ENCODE peak calls at places on chromosomes 4 and X, in six cellular contexts. Z is caudate nucleus, G is endothelial cell, H is amniotic stem cell, F is HEK293T, S is T-helper 2 cell. K is an unnamed sample.

GRCh38 chr4:124018383-124019317 is 622.1 kb downstream of the SPRY1 start:
- DNase-seq in Z (no peak), G (no peak), H (no peak), F (peak), S (no peak), K (peak)

GRCh38 chrX:21885568-21885967 is 29.8 kb downstream of the YY2 start:
- DNase-seq in Z (no peak), G (no peak), H (no peak), F (no peak), S (no peak), K (peak)

GRCh38 chr4:107115185-107115847 is 79.2 kb upstream of the DKK2 start:
- DNase-seq in Z (no peak), G (no peak), H (no peak), F (no peak), S (no peak), K (no peak)

GRCh38 chr4:39526283-39526682 is 956 bp downstream of the UGDH start:
- DNase-seq in Z (no peak), G (no peak), H (no peak), F (no peak), S (no peak), K (no peak)

GRCh38 chr4:155692990-155693659 is 26.5 kb downstream of the GUCY1A1 start:
- DNase-seq in Z (no peak), G (no peak), H (no peak), F (no peak), S (no peak), K (no peak)

GRCh38 chrX:53163436-53163835 is 61.6 kb downstream of the KDM5C start:
- DNase-seq in Z (no peak), G (no peak), H (no peak), F (no peak), S (no peak), K (no peak)

GRCh38 chr4:169263791-169264392 is 6.9 kb downstream of the SH3RF1 start:
- DNase-seq in Z (no peak), G (no peak), H (no peak), F (no peak), S (no peak), K (no peak)

GRCh38 chrX:68498508-68499379 is at the start of gene YIPF6:
- DNase-seq in Z (peak), G (peak), H (peak), F (peak), S (peak), K (peak)

GRCh38 chr4:3225946-3226345 is 23.0 kb upstream of the MSANTD1 start:
- DNase-seq in Z (no peak), G (no peak), H (no peak), F (no peak), S (no peak), K (peak)

GRCh38 chr4:38948551-38948950 is 80.9 kb downstream of the FAM114A1 start:
- DNase-seq in Z (no peak), G (no peak), H (peak), F (no peak), S (no peak), K (peak)

GRCh38 chrX:48715876-48716502 is 19.5 kb downstream of the SUV39H1 start:
- DNase-seq in Z (no peak), G (no peak), H (no peak), F (no peak), S (no peak), K (peak)

GRCh38 chrX:154734101-154734781 is 16.6 kb downstream of the GAB3 start:
- DNase-seq in Z (no peak), G (no peak), H (no peak), F (no peak), S (peak), K (peak)

GRCh38 chr4:173171098-173171497 is 2.5 kb downstream of the GALNT7 start:
- DNase-seq in Z (no peak), G (no peak), H (no peak), F (peak), S (no peak), K (no peak)

GRCh38 chr4:139014391-139015268 is 951 bp upstream of the NOCT start:
- DNase-seq in Z (no peak), G (no peak), H (peak), F (no peak), S (no peak), K (peak)

GRCh38 chr4:7263166-7263565 is 70.8 kb downstream of the SORCS2 start:
- DNase-seq in Z (no peak), G (no peak), H (no peak), F (no peak), S (no peak), K (no peak)

GRCh38 chr4:12500409-12500808 is 983.7 kb downstream of the RAB28 start:
- DNase-seq in Z (no peak), G (no peak), H (no peak), F (no peak), S (no peak), K (no peak)

GRCh38 chr4:78784255-78784654 is 8.1 kb downstream of the BMP2K start:
- DNase-seq in Z (no peak), G (no peak), H (no peak), F (no peak), S (no peak), K (peak)

GRCh38 chrX:47843363-47843762 is 6.7 kb downstream of the ZNF81 start:
- DNase-seq in Z (no peak), G (no peak), H (no peak), F (no peak), S (no peak), K (no peak)

GRCh38 chr4:2066011-2066551 is 7.0 kb downstream of the NAT8L start:
- DNase-seq in Z (no peak), G (no peak), H (no peak), F (no peak), S (no peak), K (no peak)

GRCh38 chr4:103046416-103047290 is 27.1 kb upstream of the SLC9B1 start:
- DNase-seq in Z (no peak), G (peak), H (peak), F (peak), S (peak), K (no peak)

GRCh38 chrX:34223574-34223973 is 91.5 kb upstream of the FAM47A start:
- DNase-seq in Z (no peak), G (no peak), H (no peak), F (no peak), S (no peak), K (no peak)

GRCh38 chr4:8744083-8744805 is 127.4 kb downstream of the HMX1 start:
- DNase-seq in Z (no peak), G (no peak), H (no peak), F (peak), S (no peak), K (peak)

GRCh38 chr4:188403272-188403671 is 264.0 kb downstream of the TRIML1 start:
- DNase-seq in Z (no peak), G (no peak), H (no peak), F (no peak), S (no peak), K (no peak)

GRCh38 chr4:93764647-93765246 is 63.8 kb upstream of the ATOH1 start:
- DNase-seq in Z (no peak), G (peak), H (no peak), F (peak), S (no peak), K (no peak)

GRCh38 chr4:126172126-126172525 is 857.4 kb downstream of the FAT4 start:
- DNase-seq in Z (no peak), G (no peak), H (no peak), F (no peak), S (no peak), K (no peak)

GRCh38 chrX:39592776-39593175 is 505.0 kb downstream of the BCOR start:
- DNase-seq in Z (no peak), G (no peak), H (no peak), F (no peak), S (no peak), K (no peak)

GRCh38 chr4:88814043-88814617 is 116.5 kb upstream of the NAP1L5 start:
- DNase-seq in Z (no peak), G (no peak), H (no peak), F (peak), S (no peak), K (no peak)

GRCh38 chr4:137703225-137703624 is 170.9 kb upstream of the PCDH18 start:
- DNase-seq in Z (no peak), G (no peak), H (no peak), F (no peak), S (no peak), K (no peak)

K was measured in SJSA1.